ENCODE peak calls at places on chromosomes 13 and 19, in four cellular contexts. P is H1, R is GM12878, L is HepG2. J is an unnamed sample.

GRCh38 chr19:38841787-38842438 is 7.9 kb downstream of the HNRNPL start:
- DNase-seq in L (no peak), R (no peak), P (no peak), J (no peak)

GRCh38 chr19:7787141-7787540 is 24.1 kb downstream of the CLEC4M start:
- DNase-seq in P (peak; percentile 70), R (no peak), L (no peak), J (no peak)

GRCh38 chr19:48292798-48293197 is 22.9 kb downstream of the ZNF114 start:
- DNase-seq in R (no peak), L (no peak), P (no peak), J (no peak)

GRCh38 chr19:50794074-50794777 is 4.0 kb downstream of the ACP4 start:
- DNase-seq in R (no peak), L (no peak), P (peak; percentile 63), J (no peak)

GRCh38 chr13:112131081-112131739 is 64.3 kb downstream of the SOX1 start:
- DNase-seq in R (no peak), P (no peak), L (no peak), J (no peak)

GRCh38 chr19:10095948-10096614 is 6.4 kb downstream of the ANGPTL6 start:
- DNase-seq in P (peak; percentile 96), R (no peak), L (no peak), J (peak; percentile 75)

GRCh38 chr13:99256709-99257108 is 1.5 kb downstream of the GPR18 start:
- DNase-seq in L (no peak), R (no peak), P (no peak), J (no peak)

GRCh38 chr19:30017172-30017571 is 75.1 kb downstream of the URI1 start:
- DNase-seq in L (no peak), R (peak; percentile 50), P (no peak), J (no peak)

GRCh38 chr13:79385694-79386093 is 20.4 kb downstream of the RBM26 start:
- DNase-seq in P (no peak), L (no peak), R (peak; percentile 85), J (no peak)

GRCh38 chr13:53250977-53251376 is 222.4 kb downstream of the OLFM4 start:
- DNase-seq in R (no peak), P (no peak), L (no peak), J (no peak)

GRCh38 chr13:44576396-44577235 is 486 bp upstream of the TSC22D1 start:
- DNase-seq in L (no peak), P (no peak), R (no peak), J (no peak)

GRCh38 chr13:37486171-37486661 is 112.4 kb downstream of the POSTN start:
- DNase-seq in R (no peak), L (no peak), P (no peak), J (no peak)

GRCh38 chr19:32543107-32543900 is 37.7 kb upstream of the PDCD5 start:
- DNase-seq in L (no peak), R (no peak), P (no peak), J (no peak)

GRCh38 chr19:4049432-4049831 is 17.3 kb downstream of the ZBTB7A start:
- DNase-seq in P (no peak), L (no peak), R (no peak), J (no peak)

GRCh38 chr19:1970806-1971502 is 30.0 kb downstream of the CSNK1G2 start:
- DNase-seq in L (no peak), R (no peak), P (no peak), J (no peak)

GRCh38 chr19:43976732-43977131 is 7.3 kb upstream of the ZNF155 start:
- DNase-seq in L (no peak), P (no peak), R (no peak), J (no peak)

GRCh38 chr13:50410921-50411712 is 395.9 kb downstream of the KCNRG start:
- DNase-seq in P (no peak), L (peak; percentile 22), R (no peak), J (no peak)

GRCh38 chr19:21765151-21765550 is 2.2 kb downstream of the ZNF100 start:
- DNase-seq in L (no peak), P (no peak), R (no peak), J (no peak)

GRCh38 chr19:3968556-3969434 is 2.1 kb downstream of the DAPK3 start:
- DNase-seq in L (peak; percentile 98), R (no peak), P (peak; percentile 84), J (peak; percentile 99)

GRCh38 chr13:76632388-76633044 is 253.7 kb downstream of the KCTD12 start:
- DNase-seq in R (no peak), L (no peak), P (no peak), J (no peak)

GRCh38 chr13:79491715-79492114 is 10.8 kb downstream of the NDFIP2 start:
- DNase-seq in P (no peak), L (no peak), R (no peak), J (no peak)

GRCh38 chr13:29914591-29914990 is 64.2 kb upstream of the UBL3 start:
- DNase-seq in L (no peak), R (no peak), P (no peak), J (no peak)

GRCh38 chr19:11693505-11694499 is 44.9 kb downstream of the ZNF823 start:
- DNase-seq in R (no peak), L (peak; percentile 85), P (peak; percentile 57), J (peak; percentile 55)

GRCh38 chr13:40345654-40346372 is 320.6 kb downstream of the FOXO1 start:
- DNase-seq in L (peak; percentile 79), R (no peak), P (peak; percentile 52), J (no peak)

GRCh38 chr19:12994701-12995595 is at the start of gene NFIX:
- DNase-seq in L (peak; percentile 24), P (no peak), R (no peak), J (no peak)

GRCh38 chr13:45623516-45624090 is 8.1 kb upstream of the ERICH6B start:
- DNase-seq in L (peak; percentile 19), R (peak; percentile 21), P (no peak), J (no peak)

GRCh38 chr19:32252333-32252669 is 93.1 kb upstream of the ZNF507 start:
- DNase-seq in L (no peak), R (no peak), P (no peak), J (no peak)

GRCh38 chr13:60727140-60727539 is 330.1 kb downstream of the TDRD3 start:
- DNase-seq in P (no peak), R (no peak), L (no peak), J (no peak)

GRCh38 chr19:33771308-33772101 is 25.2 kb upstream of the KCTD15 start:
- DNase-seq in P (peak; percentile 89), R (no peak), L (peak; percentile 50), J (no peak)

GRCh38 chr13:75855847-75856246 is 219.7 kb downstream of the LMO7 start:
- DNase-seq in L (no peak), P (no peak), R (no peak), J (no peak)

GRCh38 chr13:109682534-109683244 is 103.7 kb downstream of the IRS2 start:
- DNase-seq in P (no peak), R (no peak), L (no peak), J (no peak)

GRCh38 chr13:50448535-50448981 is 394.9 kb downstream of the DLEU7 start:
- DNase-seq in R (no peak), P (no peak), L (no peak), J (no peak)

DNA sequence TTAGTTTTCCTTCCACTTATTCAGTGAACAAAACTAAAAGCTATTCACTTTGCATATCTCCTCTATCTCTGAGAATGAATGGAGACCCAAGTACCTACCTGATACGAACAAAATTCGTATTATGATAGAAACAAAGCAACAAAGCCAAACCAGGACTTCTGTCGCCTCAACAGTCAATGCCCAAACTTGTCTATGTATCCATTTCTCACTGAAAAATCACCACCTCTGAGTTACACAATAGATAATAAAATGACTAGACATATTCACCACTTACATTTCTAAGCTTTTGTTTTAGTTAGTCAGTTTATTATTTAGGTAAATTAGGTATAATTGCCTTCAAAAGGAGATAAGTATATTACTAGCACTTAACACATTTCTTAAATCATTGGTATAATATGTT is 67.7 kb downstream of the CAB39L start:
- DNase-seq in P (no peak), L (no peak), R (no peak), J (no peak)
- TF ChIP-seq SUZ12 in P (no peak), L (no peak), R (no peak), J (no peak)

GRCh38 chr13:19864018-19864338 is 529 bp upstream of the ZMYM5 start:
- DNase-seq in P (no peak), R (no peak), L (no peak), J (no peak)

GRCh38 chr13:19862511-19863313 is 737 bp downstream of the ZMYM5 start:
- DNase-seq in R (no peak), L (no peak), P (peak; percentile 63), J (peak; percentile 0)

GRCh38 chr13:19861762-19862161 is 1.7 kb downstream of the ZMYM5 start:
- DNase-seq in L (no peak), P (no peak), R (no peak), J (no peak)

GRCh38 chr13:19863323-19864017 is at the start of gene ZMYM5:
- DNase-seq in P (peak; percentile 96), R (peak; percentile 95), L (peak; percentile 93), J (peak; percentile 96)

DNA sequence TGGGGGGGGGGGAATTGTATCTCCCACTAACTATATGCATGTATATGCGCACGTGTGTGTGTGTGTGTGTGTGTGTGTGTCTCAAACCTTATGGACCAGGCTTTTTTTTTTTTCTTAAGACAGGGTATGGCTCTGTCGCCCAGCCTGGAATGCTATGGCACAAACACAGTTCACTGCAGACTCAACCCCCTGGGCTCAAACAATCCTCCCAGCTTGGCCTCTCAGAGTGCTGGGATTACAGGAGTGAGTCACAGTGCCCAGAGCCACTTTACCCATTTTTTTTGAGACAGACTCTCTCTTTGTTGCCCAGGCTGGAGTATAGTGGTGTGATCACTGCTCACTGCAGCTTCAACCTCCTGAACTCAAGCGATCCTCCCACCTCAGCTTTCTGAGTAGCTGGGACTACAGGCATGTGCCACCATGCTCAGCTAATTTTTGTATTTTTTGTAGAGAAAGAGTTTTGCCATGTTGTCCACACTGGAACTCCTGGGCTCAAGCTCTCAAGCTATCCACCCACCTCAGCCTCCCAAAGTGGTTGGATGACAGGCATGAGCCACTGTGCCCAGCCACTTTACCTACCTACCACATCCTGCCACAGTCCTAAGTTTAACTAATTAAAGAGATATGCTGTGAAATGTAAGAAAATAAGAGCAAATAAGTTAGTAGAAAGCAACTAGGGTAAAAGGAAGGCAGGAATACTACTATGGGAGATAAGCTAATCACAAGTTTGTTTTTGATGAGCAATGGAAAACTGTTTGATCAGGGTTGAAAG is 2.4 kb downstream of the ZMYM5 start:
- DNase-seq in R (no peak), P (no peak), L (peak; percentile 77), J (peak; percentile 5)
- H3K4me3 ChIP-seq in R (peak overlapping the region; percentile 82), P (no peak overlapping the region), L (peak overlapping the region; percentile 81), J (no peak overlapping the region)

DNA sequence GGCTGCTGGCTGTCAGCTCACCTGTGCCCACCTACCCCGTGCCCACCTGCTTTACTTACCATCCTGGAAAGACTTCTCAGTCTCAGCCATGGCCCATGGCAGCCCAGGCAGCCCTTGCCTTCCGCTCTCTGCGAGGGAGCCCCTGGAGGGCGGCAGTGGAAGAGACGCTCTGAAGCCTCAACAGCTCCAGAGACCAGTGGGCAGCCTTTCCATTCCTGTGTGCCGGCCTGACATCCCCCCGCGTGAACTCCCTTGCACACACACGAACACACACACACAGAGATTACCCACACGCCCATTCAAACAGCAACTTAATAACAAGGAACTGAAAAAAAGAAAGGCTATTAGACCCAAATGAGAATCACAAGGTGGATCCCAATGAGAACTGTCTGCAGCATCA is 14.2 kb upstream of the RASA3 start:
- DNase-seq in R (no peak), P (peak; percentile 56), L (no peak), J (no peak)
- H3K4me1 ChIP-seq in R (peaks cover 48% of the 10 kb centered on the region), P (no peaks in the 10 kb centered on the region), L (no peaks in the 10 kb centered on the region), J (peaks cover 6% of the 10 kb centered on the region)

DNA sequence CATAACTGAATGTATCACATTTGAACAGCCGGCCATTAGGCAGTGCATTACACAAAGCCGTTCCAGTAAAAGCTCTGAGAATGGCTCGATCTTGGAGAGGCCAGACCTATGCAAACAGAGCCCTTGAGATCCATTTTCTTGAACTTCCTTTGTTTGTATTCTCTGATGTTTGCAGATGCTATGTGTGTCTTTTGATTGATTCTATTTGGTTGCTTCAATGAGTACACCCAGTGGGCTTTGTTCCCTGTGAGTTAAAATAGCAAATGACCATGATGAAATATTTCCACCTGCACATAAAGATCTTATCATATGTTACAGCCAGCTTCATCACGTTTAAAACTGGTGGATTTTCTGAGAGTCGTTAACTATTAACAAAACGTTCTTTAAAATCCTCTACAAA is 1104.9 kb upstream of the SLC10A2 start:
- DNase-seq in P (no peak), R (no peak), L (no peak), J (no peak)
- TF ChIP-seq SUZ12 in P (no peak), R (no peak), L (no peak), J (no peak)

J was measured in NT2/D1.